ENCODE peak calls at places on chromosomes 4 and X, in ten cellular contexts. One of them, this sample, is unnamed.

GRCh38 chr4:156756118-156756517 is 215.5 kb downstream of the PDGFC start:
- DNase-seq in choroid plexus epithelial cell: peak
- DNase-seq in A549: no peak
- DNase-seq in SJSA1: no peak
- DNase-seq in left lung: no peak
- DNase-seq in fibroblast of lung: no peak
- DNase-seq in GM23338: no peak
- DNase-seq in GM06990: no peak
- DNase-seq in body of pancreas: no peak
- DNase-seq in fibroblast of mammary gland: peak
- DNase-seq in this sample: no peak

GRCh38 chr4:155047755-155048154 is 160.7 kb upstream of the NPY2R start:
- DNase-seq in GM23338: no peak
- DNase-seq in GM06990: no peak
- DNase-seq in fibroblast of lung: peak
- DNase-seq in body of pancreas: no peak
- DNase-seq in left lung: no peak
- DNase-seq in A549: no peak
- DNase-seq in SJSA1: no peak
- DNase-seq in fibroblast of mammary gland: peak
- DNase-seq in choroid plexus epithelial cell: peak
- DNase-seq in this sample: peak

GRCh38 chrX:151359931-151360871 is 36.8 kb upstream of the VMA21 start:
- DNase-seq in fibroblast of mammary gland: no peak
- DNase-seq in SJSA1: peak
- DNase-seq in GM23338: peak
- DNase-seq in A549: peak
- DNase-seq in choroid plexus epithelial cell: peak
- DNase-seq in body of pancreas: peak
- DNase-seq in GM06990: peak
- DNase-seq in left lung: no peak
- DNase-seq in fibroblast of lung: no peak
- DNase-seq in this sample: peak

GRCh38 chrX:132488092-132488749 is 617 bp downstream of the MBNL3 start:
- DNase-seq in choroid plexus epithelial cell: peak
- DNase-seq in A549: no peak
- DNase-seq in left lung: peak
- DNase-seq in body of pancreas: peak
- DNase-seq in GM06990: no peak
- DNase-seq in fibroblast of mammary gland: peak
- DNase-seq in fibroblast of lung: peak
- DNase-seq in SJSA1: no peak
- DNase-seq in GM23338: no peak
- DNase-seq in this sample: no peak

GRCh38 chr4:152352645-152353116 is 183.2 kb downstream of the FBXW7 start:
- DNase-seq in GM06990: peak
- DNase-seq in SJSA1: peak
- DNase-seq in A549: peak
- DNase-seq in fibroblast of lung: peak
- DNase-seq in fibroblast of mammary gland: peak
- DNase-seq in choroid plexus epithelial cell: peak
- DNase-seq in GM23338: peak
- DNase-seq in left lung: peak
- DNase-seq in body of pancreas: peak
- DNase-seq in this sample: peak

GRCh38 chr4:91827914-91828313 is 475.9 kb upstream of the GRID2 start:
- DNase-seq in fibroblast of mammary gland: no peak
- DNase-seq in GM06990: no peak
- DNase-seq in choroid plexus epithelial cell: no peak
- DNase-seq in A549: no peak
- DNase-seq in fibroblast of lung: no peak
- DNase-seq in left lung: no peak
- DNase-seq in SJSA1: no peak
- DNase-seq in body of pancreas: no peak
- DNase-seq in GM23338: no peak
- DNase-seq in this sample: no peak

GRCh38 chr4:80201326-80202151 is 4.2 kb downstream of the PRDM8 start:
- DNase-seq in GM06990: no peak
- DNase-seq in fibroblast of lung: peak
- DNase-seq in GM23338: peak
- DNase-seq in body of pancreas: peak
- DNase-seq in left lung: no peak
- DNase-seq in SJSA1: no peak
- DNase-seq in A549: no peak
- DNase-seq in choroid plexus epithelial cell: peak
- DNase-seq in fibroblast of mammary gland: peak
- DNase-seq in this sample: peak

GRCh38 chr4:101977096-101977495 is 186.6 kb downstream of the BANK1 start:
- DNase-seq in GM23338: no peak
- DNase-seq in left lung: peak
- DNase-seq in choroid plexus epithelial cell: peak
- DNase-seq in SJSA1: peak
- DNase-seq in A549: peak
- DNase-seq in fibroblast of lung: peak
- DNase-seq in GM06990: no peak
- DNase-seq in body of pancreas: no peak
- DNase-seq in fibroblast of mammary gland: peak
- DNase-seq in this sample: peak

GRCh38 chrX:70166601-70167590 is 10.4 kb upstream of the DGAT2L6 start:
- DNase-seq in fibroblast of mammary gland: peak
- DNase-seq in SJSA1: peak
- DNase-seq in A549: peak
- DNase-seq in body of pancreas: no peak
- DNase-seq in choroid plexus epithelial cell: peak
- DNase-seq in left lung: no peak
- DNase-seq in GM23338: no peak
- DNase-seq in GM06990: no peak
- DNase-seq in fibroblast of lung: peak
- DNase-seq in this sample: peak

GRCh38 chrX:56319165-56319564 is 87.0 kb downstream of the KLF8 start:
- DNase-seq in SJSA1: no peak
- DNase-seq in GM06990: no peak
- DNase-seq in GM23338: no peak
- DNase-seq in A549: no peak
- DNase-seq in left lung: no peak
- DNase-seq in fibroblast of lung: no peak
- DNase-seq in fibroblast of mammary gland: no peak
- DNase-seq in body of pancreas: no peak
- DNase-seq in choroid plexus epithelial cell: no peak
- DNase-seq in this sample: no peak

GRCh38 chrX:43166874-43167273 is 388.9 kb upstream of the PPP1R2C start:
- DNase-seq in SJSA1: no peak
- DNase-seq in fibroblast of lung: no peak
- DNase-seq in fibroblast of mammary gland: no peak
- DNase-seq in GM06990: no peak
- DNase-seq in choroid plexus epithelial cell: no peak
- DNase-seq in body of pancreas: no peak
- DNase-seq in GM23338: no peak
- DNase-seq in left lung: no peak
- DNase-seq in A549: no peak
- DNase-seq in this sample: no peak

GRCh38 chr4:88014506-88014905 is 7.1 kb downstream of the PKD2 start:
- DNase-seq in SJSA1: no peak
- DNase-seq in A549: no peak
- DNase-seq in GM06990: no peak
- DNase-seq in body of pancreas: no peak
- DNase-seq in fibroblast of mammary gland: no peak
- DNase-seq in left lung: no peak
- DNase-seq in GM23338: no peak
- DNase-seq in choroid plexus epithelial cell: no peak
- DNase-seq in fibroblast of lung: no peak
- DNase-seq in this sample: no peak

DNA sequence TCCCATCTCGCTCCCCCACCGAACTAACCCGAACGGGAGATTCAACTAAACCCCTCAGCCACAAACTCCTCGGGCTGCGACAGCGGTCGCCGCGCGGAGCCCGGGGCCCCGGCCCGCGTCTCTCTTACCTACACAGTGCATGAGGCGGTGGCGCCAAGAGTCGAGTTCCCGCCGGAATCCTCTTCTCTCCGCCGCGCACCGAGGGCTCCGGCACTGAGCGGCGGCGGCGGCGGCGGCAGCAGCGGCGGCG is 160 bp downstream of the LCORL start:
- DNase-seq in GM06990: peak
- DNase-seq in choroid plexus epithelial cell: no peak
- DNase-seq in GM23338: no peak
- DNase-seq in A549: no peak
- DNase-seq in fibroblast of mammary gland: no peak
- DNase-seq in body of pancreas: no peak
- DNase-seq in fibroblast of lung: peak
- DNase-seq in left lung: no peak
- DNase-seq in SJSA1: no peak
- DNase-seq in this sample: no peak
- H3K4me3 ChIP-seq in GM06990: peak
- H3K4me3 ChIP-seq in choroid plexus epithelial cell: peak
- H3K4me3 ChIP-seq in GM23338: peak
- H3K4me3 ChIP-seq in A549: peak
- H3K4me3 ChIP-seq in fibroblast of mammary gland: peak
- H3K4me3 ChIP-seq in body of pancreas: peak
- H3K4me3 ChIP-seq in fibroblast of lung: peak
- H3K4me3 ChIP-seq in left lung: peak
- H3K4me3 ChIP-seq in SJSA1: peak
- H3K4me3 ChIP-seq in this sample: peak

GRCh38 chrX:154412468-154412867 is 1.1 kb downstream of the TAFAZZIN start:
- DNase-seq in body of pancreas: no peak
- DNase-seq in A549: no peak
- DNase-seq in GM06990: no peak
- DNase-seq in fibroblast of lung: no peak
- DNase-seq in GM23338: no peak
- DNase-seq in choroid plexus epithelial cell: no peak
- DNase-seq in SJSA1: no peak
- DNase-seq in left lung: no peak
- DNase-seq in fibroblast of mammary gland: no peak
- DNase-seq in this sample: peak
- H3K4me3 ChIP-seq in body of pancreas: no peak
- H3K4me3 ChIP-seq in A549: peak
- H3K4me3 ChIP-seq in GM06990: peak
- H3K4me3 ChIP-seq in fibroblast of lung: peak
- H3K4me3 ChIP-seq in GM23338: peak
- H3K4me3 ChIP-seq in choroid plexus epithelial cell: peak
- H3K4me3 ChIP-seq in SJSA1: peak
- H3K4me3 ChIP-seq in left lung: peak
- H3K4me3 ChIP-seq in fibroblast of mammary gland: peak
- H3K4me3 ChIP-seq in this sample: peak

GRCh38 chr4:40310225-40310624 is 24.9 kb upstream of the CHRNA9 start:
- DNase-seq in GM06990: no peak
- DNase-seq in fibroblast of lung: no peak
- DNase-seq in fibroblast of mammary gland: no peak
- DNase-seq in body of pancreas: no peak
- DNase-seq in left lung: no peak
- DNase-seq in A549: no peak
- DNase-seq in SJSA1: no peak
- DNase-seq in choroid plexus epithelial cell: no peak
- DNase-seq in GM23338: no peak
- DNase-seq in this sample: no peak

GRCh38 chr4:40309250-40309774 is 25.8 kb upstream of the CHRNA9 start:
- DNase-seq in choroid plexus epithelial cell: peak
- DNase-seq in fibroblast of lung: peak
- DNase-seq in GM23338: peak
- DNase-seq in body of pancreas: peak
- DNase-seq in fibroblast of mammary gland: peak
- DNase-seq in A549: peak
- DNase-seq in SJSA1: peak
- DNase-seq in left lung: peak
- DNase-seq in GM06990: peak
- DNase-seq in this sample: peak

GRCh38 chr4:40307627-40308497 is 27.3 kb upstream of the CHRNA9 start:
- DNase-seq in fibroblast of lung: no peak
- DNase-seq in GM23338: peak
- DNase-seq in left lung: peak
- DNase-seq in SJSA1: no peak
- DNase-seq in body of pancreas: no peak
- DNase-seq in GM06990: peak
- DNase-seq in fibroblast of mammary gland: no peak
- DNase-seq in choroid plexus epithelial cell: no peak
- DNase-seq in A549: no peak
- DNase-seq in this sample: no peak

GRCh38 chr4:40306991-40307390 is 28.1 kb upstream of the CHRNA9 start:
- DNase-seq in choroid plexus epithelial cell: no peak
- DNase-seq in A549: no peak
- DNase-seq in fibroblast of lung: no peak
- DNase-seq in body of pancreas: no peak
- DNase-seq in left lung: no peak
- DNase-seq in SJSA1: no peak
- DNase-seq in fibroblast of mammary gland: no peak
- DNase-seq in GM06990: no peak
- DNase-seq in GM23338: no peak
- DNase-seq in this sample: no peak

GRCh38 chr4:40308528-40309122 is 26.5 kb upstream of the CHRNA9 start:
- DNase-seq in left lung: no peak
- DNase-seq in choroid plexus epithelial cell: no peak
- DNase-seq in A549: no peak
- DNase-seq in fibroblast of mammary gland: no peak
- DNase-seq in SJSA1: no peak
- DNase-seq in GM06990: no peak
- DNase-seq in GM23338: peak
- DNase-seq in body of pancreas: no peak
- DNase-seq in fibroblast of lung: no peak
- DNase-seq in this sample: no peak
- H3K4me3 ChIP-seq in left lung: no peak
- H3K4me3 ChIP-seq in choroid plexus epithelial cell: no peak
- H3K4me3 ChIP-seq in A549: no peak
- H3K4me3 ChIP-seq in fibroblast of mammary gland: no peak
- H3K4me3 ChIP-seq in SJSA1: no peak
- H3K4me3 ChIP-seq in GM06990: no peak
- H3K4me3 ChIP-seq in GM23338: no peak
- H3K4me3 ChIP-seq in body of pancreas: no peak
- H3K4me3 ChIP-seq in fibroblast of lung: no peak
- H3K4me3 ChIP-seq in this sample: no peak

GRCh38 chrX:17375631-17376380 is 806 bp downstream of the NHS start:
- DNase-seq in choroid plexus epithelial cell: peak
- DNase-seq in SJSA1: peak
- DNase-seq in fibroblast of mammary gland: peak
- DNase-seq in A549: peak
- DNase-seq in GM06990: peak
- DNase-seq in left lung: peak
- DNase-seq in GM23338: peak
- DNase-seq in fibroblast of lung: peak
- DNase-seq in body of pancreas: peak
- DNase-seq in this sample: peak

GRCh38 chrX:17375361-17375630 is 296 bp downstream of the NHS start:
- DNase-seq in GM23338: no peak
- DNase-seq in A549: peak
- DNase-seq in fibroblast of mammary gland: no peak
- DNase-seq in fibroblast of lung: peak
- DNase-seq in left lung: no peak
- DNase-seq in body of pancreas: no peak
- DNase-seq in SJSA1: no peak
- DNase-seq in GM06990: no peak
- DNase-seq in choroid plexus epithelial cell: no peak
- DNase-seq in this sample: peak

GRCh38 chrX:17377047-17377692 is 2.2 kb downstream of the NHS start:
- DNase-seq in A549: peak
- DNase-seq in GM23338: peak
- DNase-seq in body of pancreas: peak
- DNase-seq in left lung: peak
- DNase-seq in fibroblast of mammary gland: peak
- DNase-seq in fibroblast of lung: peak
- DNase-seq in GM06990: peak
- DNase-seq in SJSA1: peak
- DNase-seq in choroid plexus epithelial cell: peak
- DNase-seq in this sample: peak

GRCh38 chrX:17377795-17378194 is 2.8 kb downstream of the NHS start:
- DNase-seq in SJSA1: no peak
- DNase-seq in fibroblast of lung: peak
- DNase-seq in A549: no peak
- DNase-seq in choroid plexus epithelial cell: peak
- DNase-seq in GM23338: no peak
- DNase-seq in body of pancreas: no peak
- DNase-seq in fibroblast of mammary gland: peak
- DNase-seq in GM06990: no peak
- DNase-seq in left lung: no peak
- DNase-seq in this sample: no peak

GRCh38 chrX:17376381-17377046 is 1.5 kb downstream of the NHS start:
- DNase-seq in choroid plexus epithelial cell: peak
- DNase-seq in GM23338: peak
- DNase-seq in body of pancreas: no peak
- DNase-seq in SJSA1: peak
- DNase-seq in fibroblast of lung: peak
- DNase-seq in left lung: no peak
- DNase-seq in A549: peak
- DNase-seq in GM06990: peak
- DNase-seq in fibroblast of mammary gland: peak
- DNase-seq in this sample: peak
- H3K4me3 ChIP-seq in choroid plexus epithelial cell: peak
- H3K4me3 ChIP-seq in GM23338: peak
- H3K4me3 ChIP-seq in body of pancreas: no peak
- H3K4me3 ChIP-seq in SJSA1: peak
- H3K4me3 ChIP-seq in fibroblast of lung: peak
- H3K4me3 ChIP-seq in left lung: peak
- H3K4me3 ChIP-seq in A549: peak
- H3K4me3 ChIP-seq in GM06990: no peak
- H3K4me3 ChIP-seq in fibroblast of mammary gland: peak
- H3K4me3 ChIP-seq in this sample: peak

This sample was measured in fibroblast of villous mesenchyme.